ENCODE peak calls at places on chromosomes 4 and X, in ten cellular contexts. W is islet precursor cell; T is progenitor cell of endocrine pancreas; Q is GM13977; M is A172; J is stimulated activated CD8-positive, alpha-beta memory T cell treated with anti-CD3 and anti-CD28 coated beads, Interleukin-4, amount 100 ng/mL, for 24 hours; F is activated CD4-positive, alpha-beta T cell treated with anti-CD3 and anti-CD28 coated beads, Interleukin-2, amount 50 U/mL, for 1 hour; B is NCI-H1092 treated with DMSO at 0.1 percent for 48 hours; R is posterior vena cava; I is NAMALWA. P is an unnamed sample.

GRCh38 chrX:31223817-31224216 is 152.0 kb upstream of the FTHL17 start:
- DNase-seq in W (no peak), T (no peak), Q (peak), M (peak), J (no peak), F (no peak), B (no peak), R (no peak), I (peak), P (no peak)

GRCh38 chr4:169124661-169125060 is 114.6 kb upstream of the CBR4 start:
- DNase-seq in W (no peak), T (no peak), Q (no peak), M (no peak), J (no peak), F (no peak), B (no peak), R (no peak), I (no peak), P (no peak)

GRCh38 chrX:38103857-38104812 is 97.8 kb downstream of the SYTL5 start:
- DNase-seq in W (no peak), T (no peak), Q (no peak), M (no peak), J (no peak), F (no peak), B (no peak), R (no peak), I (no peak), P (peak)

GRCh38 chrX:1418901-1419544 is 27.1 kb upstream of the SLC25A6 start:
- DNase-seq in W (peak), T (no peak), Q (no peak), M (no peak), J (no peak), F (no peak), B (no peak), R (peak), I (no peak), P (no peak)

GRCh38 chr4:70575964-70576363 is 16.1 kb upstream of the AMBN start:
- DNase-seq in W (no peak), T (no peak), Q (no peak), M (no peak), J (no peak), F (no peak), B (no peak), R (no peak), I (no peak), P (no peak)

GRCh38 chr4:126405369-126405982 is 1090.7 kb downstream of the FAT4 start:
- DNase-seq in W (peak), T (no peak), Q (peak), M (peak), J (no peak), F (no peak), B (peak), R (no peak), I (peak), P (peak)

GRCh38 chrX:155434906-155435743 is 23.3 kb downstream of the F8A3 start:
- DNase-seq in W (no peak), T (no peak), Q (no peak), M (no peak), J (no peak), F (no peak), B (no peak), R (peak), I (no peak), P (peak)

GRCh38 chr4:62407534-62407933 is 1207.4 kb downstream of the ADGRL3 start:
- DNase-seq in W (no peak), T (no peak), Q (no peak), M (no peak), J (no peak), F (no peak), B (no peak), R (no peak), I (no peak), P (peak)

GRCh38 chr4:107115185-107115847 is 79.2 kb upstream of the DKK2 start:
- DNase-seq in W (no peak), T (no peak), Q (no peak), M (no peak), J (no peak), F (no peak), B (no peak), R (no peak), I (no peak), P (no peak)

GRCh38 chrX:40912576-40912975 is 172.7 kb upstream of the USP9X start:
- DNase-seq in W (no peak), T (no peak), Q (no peak), M (no peak), J (no peak), F (no peak), B (peak), R (no peak), I (no peak), P (no peak)

GRCh38 chr4:149549911-149550310 is 265.7 kb downstream of the IQCM start:
- DNase-seq in W (peak), T (no peak), Q (no peak), M (peak), J (no peak), F (no peak), B (no peak), R (no peak), I (no peak), P (peak)

GRCh38 chrX:29858714-29859113 is 356.6 kb upstream of the MAGEB2 start:
- DNase-seq in W (no peak), T (no peak), Q (no peak), M (peak), J (no peak), F (no peak), B (no peak), R (no peak), I (no peak), P (no peak)

GRCh38 chr4:118981839-118982381 is 93.3 kb downstream of the SYNPO2 start:
- DNase-seq in W (peak), T (peak), Q (peak), M (peak), J (peak), F (peak), B (peak), R (no peak), I (peak), P (peak)

GRCh38 chrX:66200855-66201795 is 37.1 kb downstream of the HEPH start:
- DNase-seq in W (no peak), T (no peak), Q (no peak), M (no peak), J (no peak), F (no peak), B (no peak), R (no peak), I (peak), P (peak)

GRCh38 chr4:23455482-23455881 is 434.4 kb downstream of the PPARGC1A start:
- DNase-seq in W (peak), T (no peak), Q (no peak), M (peak), J (no peak), F (no peak), B (no peak), R (no peak), I (no peak), P (no peak)

GRCh38 chrX:150774798-150775568 is 81.8 kb downstream of the MTMR1 start:
- DNase-seq in W (no peak), T (no peak), Q (no peak), M (no peak), J (no peak), F (no peak), B (no peak), R (no peak), I (no peak), P (no peak)

GRCh38 chr4:140242357-140243284 is 88.6 kb upstream of the MAML3 start:
- DNase-seq in W (no peak), T (no peak), Q (no peak), M (no peak), J (no peak), F (no peak), B (peak), R (no peak), I (peak), P (peak)

GRCh38 chrX:31099536-31100090 is 27.8 kb upstream of the FTHL17 start:
- DNase-seq in W (no peak), T (no peak), Q (peak), M (peak), J (no peak), F (no peak), B (no peak), R (no peak), I (no peak), P (peak)

GRCh38 chr4:155509619-155510018 is 132.9 kb upstream of the MAP9 start:
- DNase-seq in W (no peak), T (no peak), Q (no peak), M (no peak), J (no peak), F (no peak), B (no peak), R (no peak), I (no peak), P (no peak)

GRCh38 chr4:155079866-155080265 is 128.6 kb upstream of the NPY2R start:
- DNase-seq in W (no peak), T (no peak), Q (no peak), M (peak), J (no peak), F (no peak), B (no peak), R (no peak), I (no peak), P (no peak)

GRCh38 chrX:10620121-10620699 is at the start of gene MID1:
- DNase-seq in W (peak), T (peak), Q (no peak), M (peak), J (no peak), F (no peak), B (peak), R (peak), I (no peak), P (no peak)

GRCh38 chrX:11890843-11891514 is 132.9 kb downstream of the MSL3 start:
- DNase-seq in W (no peak), T (no peak), Q (no peak), M (no peak), J (no peak), F (no peak), B (peak), R (peak), I (no peak), P (peak)

GRCh38 chr4:8647626-8648025 is 55.1 kb downstream of the CPZ start:
- DNase-seq in W (peak), T (no peak), Q (no peak), M (no peak), J (no peak), F (no peak), B (no peak), R (peak), I (no peak), P (no peak)

GRCh38 chr4:113637823-113638691 is 123.5 kb downstream of the CAMK2D start:
- DNase-seq in W (no peak), T (no peak), Q (no peak), M (no peak), J (no peak), F (no peak), B (no peak), R (no peak), I (peak), P (no peak)

GRCh38 chr4:79575709-79576479 is 167.9 kb upstream of the GK2 start:
- DNase-seq in W (no peak), T (no peak), Q (no peak), M (no peak), J (no peak), F (no peak), B (no peak), R (no peak), I (peak), P (no peak)

GRCh38 chr4:14749910-14750309 is 252.4 kb upstream of the CPEB2 start:
- DNase-seq in W (no peak), T (no peak), Q (peak), M (peak), J (no peak), F (peak), B (peak), R (no peak), I (peak), P (peak)

GRCh38 chrX:53256446-53257041 is 24.8 kb downstream of the IQSEC2 start:
- DNase-seq in W (peak), T (no peak), Q (no peak), M (no peak), J (no peak), F (no peak), B (no peak), R (peak), I (no peak), P (no peak)

P was measured in OCI-M1.